ENCODE peak calls at places on chromosomes 16 and 17, in nine cellular contexts. One of them, this sample, is unnamed.
A peak's percentile ranks its signal among the peaks of the same experiment; 100 is the strongest.

GRCh38 chr16:71855937-71856662 is 10.3 kb downstream of the ATXN1L start:
- DNase-seq in CD8-positive, alpha-beta memory T cell: no peak
- DNase-seq in body of pancreas: no peak
- DNase-seq in A549: no peak
- DNase-seq in ovary: no peak
- DNase-seq in tibial artery: no peak
- DNase-seq in prostate gland: no peak
- DNase-seq in CD4-positive, CD25-positive, alpha-beta regulatory T cell: no peak
- DNase-seq in BE2C: no peak
- DNase-seq in this sample: no peak

GRCh38 chr16:23254338-23254737 is 47.8 kb upstream of the SCNN1B start:
- DNase-seq in body of pancreas: no peak
- DNase-seq in A549: no peak
- DNase-seq in BE2C: no peak
- DNase-seq in CD8-positive, alpha-beta memory T cell: no peak
- DNase-seq in CD4-positive, CD25-positive, alpha-beta regulatory T cell: no peak
- DNase-seq in tibial artery: no peak
- DNase-seq in prostate gland: no peak
- DNase-seq in ovary: no peak
- DNase-seq in this sample: no peak

GRCh38 chr16:66904428-66904845 is 14.2 kb downstream of the CDH16 start:
- DNase-seq in CD4-positive, CD25-positive, alpha-beta regulatory T cell: no peak
- DNase-seq in A549: no peak
- DNase-seq in body of pancreas: no peak
- DNase-seq in ovary: no peak
- DNase-seq in prostate gland: no peak
- DNase-seq in tibial artery: no peak
- DNase-seq in BE2C: no peak
- DNase-seq in CD8-positive, alpha-beta memory T cell: no peak
- DNase-seq in this sample: no peak

GRCh38 chr17:72702136-72702735 is 390.3 kb downstream of the SLC39A11 start:
- DNase-seq in body of pancreas: no peak
- DNase-seq in CD4-positive, CD25-positive, alpha-beta regulatory T cell: no peak
- DNase-seq in prostate gland: no peak
- DNase-seq in BE2C: no peak
- DNase-seq in ovary: no peak
- DNase-seq in tibial artery: no peak
- DNase-seq in CD8-positive, alpha-beta memory T cell: no peak
- DNase-seq in A549: peak; percentile 97
- DNase-seq in this sample: no peak

GRCh38 chr17:73657473-73658116 is 13.3 kb upstream of the SDK2 start:
- DNase-seq in prostate gland: peak; percentile 42
- DNase-seq in A549: peak; percentile 70
- DNase-seq in CD8-positive, alpha-beta memory T cell: no peak
- DNase-seq in tibial artery: no peak
- DNase-seq in body of pancreas: peak; percentile 73
- DNase-seq in ovary: peak; percentile 40
- DNase-seq in CD4-positive, CD25-positive, alpha-beta regulatory T cell: no peak
- DNase-seq in BE2C: peak; percentile 84
- DNase-seq in this sample: peak; percentile 50

GRCh38 chr16:4293822-4294457 is 21.1 kb upstream of the TFAP4 start:
- DNase-seq in ovary: peak; percentile 73
- DNase-seq in CD8-positive, alpha-beta memory T cell: no peak
- DNase-seq in A549: peak; percentile 50
- DNase-seq in tibial artery: peak; percentile 51
- DNase-seq in CD4-positive, CD25-positive, alpha-beta regulatory T cell: no peak
- DNase-seq in BE2C: peak; percentile 85
- DNase-seq in body of pancreas: peak; percentile 59
- DNase-seq in prostate gland: peak; percentile 64
- DNase-seq in this sample: peak; percentile 81

GRCh38 chr16:4474192-4474961 is at the start of gene NMRAL1:
- DNase-seq in BE2C: peak; percentile 88
- DNase-seq in prostate gland: peak; percentile 93
- DNase-seq in ovary: peak; percentile 95
- DNase-seq in tibial artery: peak; percentile 89
- DNase-seq in CD4-positive, CD25-positive, alpha-beta regulatory T cell: peak; percentile 83
- DNase-seq in CD8-positive, alpha-beta memory T cell: peak; percentile 90
- DNase-seq in body of pancreas: peak; percentile 91
- DNase-seq in A549: peak; percentile 88
- DNase-seq in this sample: peak; percentile 96

GRCh38 chr16:87627542-87628245 is 25.4 kb downstream of the JPH3 start:
- DNase-seq in A549: no peak
- DNase-seq in CD4-positive, CD25-positive, alpha-beta regulatory T cell: no peak
- DNase-seq in prostate gland: no peak
- DNase-seq in body of pancreas: no peak
- DNase-seq in tibial artery: no peak
- DNase-seq in CD8-positive, alpha-beta memory T cell: no peak
- DNase-seq in BE2C: no peak
- DNase-seq in ovary: no peak
- DNase-seq in this sample: no peak

GRCh38 chr17:31903401-31903800 is 1.9 kb upstream of the UTP6 start:
- DNase-seq in CD4-positive, CD25-positive, alpha-beta regulatory T cell: no peak
- DNase-seq in A549: no peak
- DNase-seq in tibial artery: no peak
- DNase-seq in ovary: no peak
- DNase-seq in CD8-positive, alpha-beta memory T cell: no peak
- DNase-seq in prostate gland: no peak
- DNase-seq in body of pancreas: no peak
- DNase-seq in BE2C: no peak
- DNase-seq in this sample: no peak

GRCh38 chr16:54505479-54506247 is 219.1 kb upstream of the IRX3 start:
- DNase-seq in tibial artery: no peak
- DNase-seq in A549: no peak
- DNase-seq in body of pancreas: no peak
- DNase-seq in CD8-positive, alpha-beta memory T cell: no peak
- DNase-seq in prostate gland: no peak
- DNase-seq in CD4-positive, CD25-positive, alpha-beta regulatory T cell: no peak
- DNase-seq in BE2C: no peak
- DNase-seq in ovary: no peak
- DNase-seq in this sample: no peak
- H3K4me1 ChIP-seq in tibial artery: peaks cover 18% of the 10 kb centered on the region
- H3K4me1 ChIP-seq in A549: no peaks in the 10 kb centered on the region
- H3K4me1 ChIP-seq in body of pancreas: no peaks in the 10 kb centered on the region
- H3K4me1 ChIP-seq in CD8-positive, alpha-beta memory T cell: no peaks in the 10 kb centered on the region
- H3K4me1 ChIP-seq in prostate gland: peaks cover 8% of the 10 kb centered on the region
- H3K4me1 ChIP-seq in CD4-positive, CD25-positive, alpha-beta regulatory T cell: no peaks in the 10 kb centered on the region
- H3K4me1 ChIP-seq in BE2C: no peaks in the 10 kb centered on the region
- H3K4me1 ChIP-seq in ovary: peaks cover 7% of the 10 kb centered on the region
- H3K4me1 ChIP-seq in this sample: peaks cover 85% of the 10 kb centered on the region

GRCh38 chr16:75567911-75568310 is 1.7 kb downstream of the GABARAPL2 start:
- DNase-seq in CD4-positive, CD25-positive, alpha-beta regulatory T cell: no peak
- DNase-seq in BE2C: no peak
- DNase-seq in CD8-positive, alpha-beta memory T cell: no peak
- DNase-seq in prostate gland: no peak
- DNase-seq in ovary: no peak
- DNase-seq in tibial artery: no peak
- DNase-seq in A549: no peak
- DNase-seq in body of pancreas: no peak
- DNase-seq in this sample: no peak

GRCh38 chr16:75572859-75573542 is 6.8 kb downstream of the GABARAPL2 start:
- DNase-seq in BE2C: no peak
- DNase-seq in ovary: no peak
- DNase-seq in tibial artery: no peak
- DNase-seq in CD8-positive, alpha-beta memory T cell: no peak
- DNase-seq in CD4-positive, CD25-positive, alpha-beta regulatory T cell: no peak
- DNase-seq in body of pancreas: no peak
- DNase-seq in A549: no peak
- DNase-seq in prostate gland: no peak
- DNase-seq in this sample: no peak

GRCh38 chr16:75566040-75566888 is at the start of gene GABARAPL2:
- DNase-seq in A549: peak; percentile 76
- DNase-seq in tibial artery: peak; percentile 71
- DNase-seq in CD4-positive, CD25-positive, alpha-beta regulatory T cell: peak; percentile 92
- DNase-seq in body of pancreas: peak; percentile 85
- DNase-seq in CD8-positive, alpha-beta memory T cell: peak; percentile 94
- DNase-seq in prostate gland: peak; percentile 76
- DNase-seq in BE2C: peak; percentile 94
- DNase-seq in ovary: peak; percentile 93
- DNase-seq in this sample: peak; percentile 80

GRCh38 chr16:75566889-75567255 is 693 bp downstream of the GABARAPL2 start:
- DNase-seq in body of pancreas: peak; percentile 18
- DNase-seq in prostate gland: no peak
- DNase-seq in BE2C: peak; percentile 34
- DNase-seq in CD4-positive, CD25-positive, alpha-beta regulatory T cell: peak; percentile 15
- DNase-seq in A549: no peak
- DNase-seq in CD8-positive, alpha-beta memory T cell: peak; percentile 26
- DNase-seq in tibial artery: no peak
- DNase-seq in ovary: no peak
- DNase-seq in this sample: peak; percentile 34

DNA sequence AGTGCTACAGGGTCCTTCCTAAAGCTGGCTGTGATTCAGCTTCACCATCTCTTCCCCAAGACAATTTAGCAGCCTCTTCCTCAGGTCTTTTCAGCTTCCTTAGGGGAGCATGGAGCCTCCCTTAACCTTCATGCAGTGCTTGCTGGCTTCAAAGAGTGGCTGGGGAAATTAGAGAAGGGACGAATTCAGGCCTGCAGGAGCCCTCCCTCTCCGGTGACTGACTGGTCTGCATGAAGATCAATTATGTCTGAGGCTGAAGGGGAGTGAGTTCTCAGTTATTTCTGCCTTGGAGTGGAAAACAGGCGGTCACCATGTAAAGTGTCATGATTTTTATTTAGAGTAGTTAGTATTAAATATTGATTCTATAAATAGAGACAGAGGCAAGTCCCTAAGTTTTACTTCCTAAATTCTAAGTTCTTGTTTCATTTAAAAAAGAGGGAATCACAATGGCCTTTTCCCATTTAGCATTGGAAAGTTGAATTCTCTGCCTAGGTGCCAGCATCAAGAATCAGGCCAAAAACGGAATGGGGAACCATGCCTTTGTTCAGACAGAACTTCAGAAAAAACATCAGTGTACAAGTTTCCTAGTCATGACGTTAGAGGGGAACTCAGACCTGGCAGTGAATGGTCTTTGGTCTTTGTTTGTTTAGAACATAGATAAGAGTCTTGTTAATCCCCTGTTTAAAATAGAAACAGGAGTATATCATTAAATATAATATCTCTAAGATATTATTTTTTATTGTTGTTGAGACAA is 4.3 kb downstream of the GABARAPL2 start:
- DNase-seq in CD8-positive, alpha-beta memory T cell: no peak
- DNase-seq in tibial artery: no peak
- DNase-seq in prostate gland: no peak
- DNase-seq in A549: no peak
- DNase-seq in body of pancreas: no peak
- DNase-seq in ovary: no peak
- DNase-seq in BE2C: no peak
- DNase-seq in CD4-positive, CD25-positive, alpha-beta regulatory T cell: no peak
- DNase-seq in this sample: no peak
- H3K4me1 ChIP-seq in CD8-positive, alpha-beta memory T cell: peaks cover 32% of the 10 kb centered on the region
- H3K4me1 ChIP-seq in tibial artery: peaks cover 61% of the 10 kb centered on the region
- H3K4me1 ChIP-seq in prostate gland: peaks cover 11% of the 10 kb centered on the region
- H3K4me1 ChIP-seq in A549: peaks cover 8% of the 10 kb centered on the region
- H3K4me1 ChIP-seq in body of pancreas: peaks cover 26% of the 10 kb centered on the region
- H3K4me1 ChIP-seq in ovary: peaks cover 12% of the 10 kb centered on the region
- H3K4me1 ChIP-seq in BE2C: no peaks in the 10 kb centered on the region
- H3K4me1 ChIP-seq in CD4-positive, CD25-positive, alpha-beta regulatory T cell: peaks cover 36% of the 10 kb centered on the region
- H3K4me1 ChIP-seq in this sample: no peaks in the 10 kb centered on the region

GRCh38 chr16:68082596-68083238 is 2.5 kb upstream of the NFATC3 start:
- DNase-seq in prostate gland: no peak
- DNase-seq in A549: no peak
- DNase-seq in body of pancreas: no peak
- DNase-seq in CD4-positive, CD25-positive, alpha-beta regulatory T cell: no peak
- DNase-seq in tibial artery: no peak
- DNase-seq in ovary: no peak
- DNase-seq in CD8-positive, alpha-beta memory T cell: no peak
- DNase-seq in BE2C: no peak
- DNase-seq in this sample: no peak
- H3K4me1 ChIP-seq in prostate gland: peaks cover 6% of the 10 kb centered on the region
- H3K4me1 ChIP-seq in A549: peaks cover 19% of the 10 kb centered on the region
- H3K4me1 ChIP-seq in body of pancreas: peaks cover 28% of the 10 kb centered on the region
- H3K4me1 ChIP-seq in CD4-positive, CD25-positive, alpha-beta regulatory T cell: peaks cover 89% of the 10 kb centered on the region
- H3K4me1 ChIP-seq in tibial artery: peaks cover 23% of the 10 kb centered on the region
- H3K4me1 ChIP-seq in ovary: peaks cover 13% of the 10 kb centered on the region
- H3K4me1 ChIP-seq in CD8-positive, alpha-beta memory T cell: peaks cover 78% of the 10 kb centered on the region
- H3K4me1 ChIP-seq in BE2C: peaks cover 5% of the 10 kb centered on the region
- H3K4me1 ChIP-seq in this sample: peaks cover 20% of the 10 kb centered on the region

GRCh38 chr17:46182961-46183360 is 10.3 kb downstream of the KANSL1 start:
- DNase-seq in A549: no peak
- DNase-seq in prostate gland: no peak
- DNase-seq in body of pancreas: no peak
- DNase-seq in tibial artery: no peak
- DNase-seq in ovary: no peak
- DNase-seq in CD4-positive, CD25-positive, alpha-beta regulatory T cell: no peak
- DNase-seq in BE2C: no peak
- DNase-seq in CD8-positive, alpha-beta memory T cell: no peak
- DNase-seq in this sample: no peak

GRCh38 chr17:46180895-46181279 is 12.3 kb downstream of the KANSL1 start:
- DNase-seq in body of pancreas: no peak
- DNase-seq in A549: no peak
- DNase-seq in BE2C: no peak
- DNase-seq in CD8-positive, alpha-beta memory T cell: no peak
- DNase-seq in prostate gland: no peak
- DNase-seq in ovary: no peak
- DNase-seq in CD4-positive, CD25-positive, alpha-beta regulatory T cell: no peak
- DNase-seq in tibial artery: no peak
- DNase-seq in this sample: no peak

GRCh38 chr17:46179375-46179999 is 13.7 kb downstream of the KANSL1 start:
- DNase-seq in BE2C: no peak
- DNase-seq in prostate gland: no peak
- DNase-seq in CD8-positive, alpha-beta memory T cell: no peak
- DNase-seq in tibial artery: no peak
- DNase-seq in body of pancreas: no peak
- DNase-seq in ovary: no peak
- DNase-seq in A549: no peak
- DNase-seq in CD4-positive, CD25-positive, alpha-beta regulatory T cell: no peak
- DNase-seq in this sample: no peak

GRCh38 chr17:46184696-46185095 is 8.5 kb downstream of the KANSL1 start:
- DNase-seq in CD4-positive, CD25-positive, alpha-beta regulatory T cell: no peak
- DNase-seq in BE2C: no peak
- DNase-seq in tibial artery: no peak
- DNase-seq in ovary: no peak
- DNase-seq in CD8-positive, alpha-beta memory T cell: no peak
- DNase-seq in body of pancreas: no peak
- DNase-seq in prostate gland: no peak
- DNase-seq in A549: no peak
- DNase-seq in this sample: no peak

DNA sequence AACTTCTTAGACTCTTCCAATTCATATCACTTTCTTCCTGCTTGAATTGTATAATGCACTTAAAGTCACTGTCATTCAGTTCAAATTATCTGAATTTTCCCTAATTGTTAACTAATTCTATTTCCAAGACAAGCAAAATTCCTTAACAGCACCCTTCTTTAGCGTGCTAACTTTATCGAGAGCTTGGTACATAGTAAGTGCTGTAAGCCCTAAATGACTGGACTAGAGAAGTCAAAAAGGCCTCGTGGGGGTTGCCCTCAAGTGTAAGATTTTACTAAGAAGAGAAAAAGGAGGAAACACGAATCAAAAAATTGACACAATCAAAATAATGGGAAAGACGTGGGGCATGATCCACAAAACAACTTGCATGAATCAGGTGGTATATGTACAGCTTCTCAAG is 11.3 kb downstream of the KANSL1 start:
- DNase-seq in A549: no peak
- DNase-seq in BE2C: no peak
- DNase-seq in CD8-positive, alpha-beta memory T cell: no peak
- DNase-seq in tibial artery: no peak
- DNase-seq in CD4-positive, CD25-positive, alpha-beta regulatory T cell: no peak
- DNase-seq in body of pancreas: no peak
- DNase-seq in prostate gland: no peak
- DNase-seq in ovary: no peak
- DNase-seq in this sample: no peak
- H3K4me1 ChIP-seq in A549: peaks cover 64% of the 10 kb centered on the region
- H3K4me1 ChIP-seq in BE2C: no peaks in the 10 kb centered on the region
- H3K4me1 ChIP-seq in CD8-positive, alpha-beta memory T cell: peaks cover 88% of the 10 kb centered on the region
- H3K4me1 ChIP-seq in tibial artery: peaks cover 83% of the 10 kb centered on the region
- H3K4me1 ChIP-seq in CD4-positive, CD25-positive, alpha-beta regulatory T cell: peaks cover 97% of the 10 kb centered on the region
- H3K4me1 ChIP-seq in body of pancreas: peaks cover 75% of the 10 kb centered on the region
- H3K4me1 ChIP-seq in prostate gland: no peaks in the 10 kb centered on the region
- H3K4me1 ChIP-seq in ovary: peaks cover 27% of the 10 kb centered on the region
- H3K4me1 ChIP-seq in this sample: peaks cover 51% of the 10 kb centered on the region

This sample was measured in cardiac muscle cell.